ENCODE peak calls at places on chromosomes 7 and 10, in seven cellular contexts. M, T, O, J, D, K and H are unnamed samples.
A peak's percentile ranks its signal among the peaks of the same experiment; 100 is the strongest.

GRCh38 chr10:78215645-78216044 is 182.0 kb downstream of the RPS24 start:
- DNase-seq in O (no peak), D (no peak), J (no peak), M (peak; percentile 24), K (no peak), T (no peak), H (no peak)

GRCh38 chr7:111595780-111596179 is 33.5 kb upstream of the IMMP2L start:
- DNase-seq in M (no peak), O (no peak), J (no peak), T (no peak), D (no peak), K (no peak), H (no peak)

GRCh38 chr7:112001089-112001826 is 204.9 kb downstream of the DOCK4 start:
- DNase-seq in K (no peak), D (no peak), J (no peak), T (no peak), O (no peak), M (peak; percentile 97), H (peak; percentile 37)

GRCh38 chr10:95331596-95332130 is 40.9 kb upstream of the PDLIM1 start:
- DNase-seq in O (no peak), T (no peak), D (no peak), J (no peak), M (no peak), K (no peak), H (no peak)

GRCh38 chr7:17046666-17047065 is 164.9 kb upstream of the AGR3 start:
- DNase-seq in K (no peak), T (no peak), J (no peak), M (no peak), O (no peak), D (no peak), H (no peak)

GRCh38 chr10:85600744-85601081 is 765.9 kb downstream of the GRID1 start:
- DNase-seq in K (no peak), T (no peak), M (no peak), D (no peak), J (no peak), O (no peak), H (no peak)

GRCh38 chr7:47482013-47482761 is 99.7 kb downstream of the TNS3 start:
- DNase-seq in O (no peak), M (peak; percentile 95), D (no peak), T (no peak), K (no peak), J (peak; percentile 27), H (no peak)

GRCh38 chr10:4947635-4948596 is 15.3 kb upstream of the AKR1C1 start:
- DNase-seq in T (no peak), O (no peak), D (no peak), M (peak; percentile 99), J (no peak), K (no peak), H (peak; percentile 1)

GRCh38 chr7:27189560-27190283 is 4.7 kb upstream of the HOXA11 start:
- DNase-seq in K (no peak), T (no peak), O (no peak), J (no peak), D (no peak), M (no peak), H (peak; percentile 70)

GRCh38 chr10:86346169-86346793 is 20.3 kb downstream of the GRID1 start:
- DNase-seq in O (no peak), D (no peak), T (no peak), K (no peak), J (no peak), M (no peak), H (peak; percentile 20)

GRCh38 chr10:52172581-52172980 is 141.5 kb upstream of the DKK1 start:
- DNase-seq in T (no peak), M (peak; percentile 15), D (no peak), J (no peak), O (no peak), K (no peak), H (no peak)

GRCh38 chr10:132418520-132419416 is 21.8 kb downstream of the PWWP2B start:
- DNase-seq in M (peak; percentile 19), J (no peak), K (no peak), D (no peak), T (no peak), O (no peak), H (peak; percentile 91)

GRCh38 chr7:139131622-139132021 is 22.1 kb upstream of the ZC3HAV1 start:
- DNase-seq in J (no peak), O (no peak), D (no peak), K (no peak), M (no peak), T (no peak), H (no peak)

GRCh38 chr10:128035557-128035973 is 90.7 kb downstream of the MKI67 start:
- DNase-seq in T (peak; percentile 49), J (peak; percentile 56), O (peak; percentile 39), M (peak; percentile 36), D (no peak), K (no peak), H (no peak)

GRCh38 chr7:106534271-106534846 is 126.6 kb downstream of the CCDC71L start:
- DNase-seq in J (no peak), D (no peak), O (no peak), M (no peak), K (no peak), T (no peak), H (no peak)

GRCh38 chr10:79239930-79240713 is 107.1 kb upstream of the PPIF start:
- DNase-seq in D (no peak), M (no peak), T (no peak), J (no peak), K (no peak), O (no peak), H (no peak)

GRCh38 chr10:122657255-122657654 is 42.4 kb downstream of the C10orf120 start:
- DNase-seq in M (no peak), O (no peak), K (no peak), D (no peak), T (no peak), J (no peak), H (no peak)

GRCh38 chr10:110107887-110108286 is 99.5 kb upstream of the MXI1 start:
- DNase-seq in D (no peak), O (no peak), K (no peak), J (no peak), T (peak; percentile 8), M (no peak), H (no peak)

GRCh38 chr7:12524794-12525386 is 45.6 kb upstream of the SCIN start:
- DNase-seq in T (peak; percentile 31), O (no peak), M (peak; percentile 74), K (no peak), J (no peak), D (peak; percentile 68), H (peak; percentile 69)

GRCh38 chr10:104104926-104105325 is 17.0 kb upstream of the SFR1 start:
- DNase-seq in J (no peak), M (peak; percentile 57), O (no peak), T (no peak), D (no peak), K (no peak), H (no peak)

GRCh38 chr7:158706710-158707590 is 2.3 kb upstream of the NCAPG2 start:
- DNase-seq in T (no peak), O (no peak), K (no peak), J (no peak), D (no peak), M (no peak), H (no peak)

GRCh38 chr7:117631652-117632051 is 151.8 kb downstream of the CFTR start:
- DNase-seq in K (no peak), O (no peak), J (no peak), D (no peak), T (no peak), M (no peak), H (no peak)

GRCh38 chr7:7772385-7772784 is 54.0 kb upstream of the RPA3 start:
- DNase-seq in J (no peak), T (no peak), O (no peak), D (no peak), K (no peak), M (peak; percentile 20), H (peak; percentile 81)